ENCODE peak calls at places on chromosomes 12 and 14, in five cellular contexts. D is activated B cell treated with CpG ODN at 0.5 μM for 24 hours, I is uterus, Q is Peyer's patch, M is progenitor cell of endocrine pancreas. S is an unnamed sample.

GRCh38 chr12:49881400-49882247 is 22.1 kb downstream of the FAIM2 start:
- DNase-seq in D (no peak), I (no peak), Q (no peak), M (no peak), S (no peak)

GRCh38 chr12:87967871-87968270 is 61.3 kb downstream of the C12orf50 start:
- DNase-seq in D (no peak), I (no peak), Q (no peak), M (no peak), S (no peak)

GRCh38 chr12:50061172-50061571 is 3.8 kb downstream of the ASIC1 start:
- DNase-seq in D (no peak), I (no peak), Q (no peak), M (no peak), S (no peak)

GRCh38 chr12:65016881-65017650 is 104.0 kb downstream of the WIF1 start:
- DNase-seq in D (no peak), I (no peak), Q (no peak), M (no peak), S (no peak)

GRCh38 chr12:123897221-123897620 is 75.4 kb downstream of the CCDC92 start:
- DNase-seq in D (no peak), I (no peak), Q (no peak), M (no peak), S (no peak)

GRCh38 chr12:128976120-128976519 is 122.8 kb downstream of the GLT1D1 start:
- DNase-seq in D (no peak), I (no peak), Q (no peak), M (peak), S (peak)

GRCh38 chr12:88132387-88132786 is 9.5 kb downstream of the CEP290 start:
- DNase-seq in D (no peak), I (no peak), Q (no peak), M (no peak), S (no peak)

GRCh38 chr14:103155013-103155412 is 31.8 kb downstream of the TNFAIP2 start:
- DNase-seq in D (no peak), I (no peak), Q (peak), M (no peak), S (no peak)

GRCh38 chr12:47870175-47870781 is 34.5 kb downstream of the VDR start:
- DNase-seq in D (no peak), I (no peak), Q (peak), M (no peak), S (no peak)

GRCh38 chr12:74890237-74890599 is 319.4 kb downstream of the KCNC2 start:
- DNase-seq in D (no peak), I (no peak), Q (no peak), M (no peak), S (peak)

GRCh38 chr14:24195186-24196070 is at the start of gene TM9SF1:
- DNase-seq in D (peak), I (peak), Q (peak), M (peak), S (peak)

GRCh38 chr14:30005114-30005698 is 77.6 kb upstream of the PRKD1 start:
- DNase-seq in D (no peak), I (no peak), Q (no peak), M (no peak), S (no peak)

GRCh38 chr14:21038416-21039058 is 3.6 kb upstream of the RNASE7 start:
- DNase-seq in D (no peak), I (no peak), Q (no peak), M (no peak), S (no peak)

DNA sequence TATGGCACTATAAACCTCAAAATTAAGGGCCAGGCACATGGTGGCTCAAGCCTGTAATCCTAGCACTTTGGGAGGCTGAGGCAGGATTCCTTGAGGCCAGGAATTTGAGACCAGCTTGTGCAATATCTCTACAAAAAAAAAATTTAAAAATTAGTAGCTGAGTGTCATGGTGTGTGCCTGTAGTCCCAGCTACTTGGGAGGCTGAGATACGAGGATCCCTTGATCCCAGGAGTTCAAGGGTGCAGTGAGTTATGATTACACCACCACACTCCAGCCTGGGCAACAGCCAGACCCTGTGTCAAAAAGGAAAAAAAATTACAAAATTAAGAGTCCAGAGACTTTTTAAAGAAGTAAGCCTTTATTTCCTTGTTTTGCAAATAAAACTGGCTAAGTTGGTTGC is 1.8 kb upstream of the GCN1 start:
- DNase-seq in D (no peak), I (no peak), Q (no peak), M (no peak), S (no peak)
- TF ChIP-seq CTCF in D (no peak), I (no peak), Q (no peak), M (no peak), S (no peak)

GRCh38 chr12:52952082-52952801 is 3.3 kb downstream of the KRT18 start:
- DNase-seq in D (no peak), I (no peak), Q (no peak), M (no peak), S (no peak)
- TF ChIP-seq CTCF in D (no peak), I (no peak), Q (peak), M (peak), S (peak)

DNA sequence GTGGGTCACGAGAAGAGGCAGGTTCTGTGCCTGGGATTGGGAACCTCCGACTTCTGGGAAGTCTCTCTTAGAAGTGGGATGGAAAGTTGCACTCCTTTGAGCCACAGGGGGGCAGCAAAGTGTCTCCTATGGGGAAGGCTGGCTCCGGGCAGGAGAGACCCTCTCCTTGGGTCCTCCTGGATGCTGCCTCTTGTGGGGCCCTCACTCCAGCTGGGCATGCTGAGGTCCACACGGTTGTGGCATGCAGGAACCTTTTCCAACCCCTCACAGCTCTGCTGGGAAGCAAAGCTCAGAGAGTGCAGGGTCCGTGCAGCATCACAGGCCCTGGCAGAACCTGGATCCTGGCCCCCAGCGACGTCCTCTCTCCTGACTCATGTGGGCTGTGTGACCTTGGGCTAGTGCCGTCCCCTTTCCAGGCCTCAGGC is 17.4 kb downstream of the SDSL start:
- DNase-seq in D (no peak), I (no peak), Q (no peak), M (peak), S (no peak)
- TF ChIP-seq CTCF in D (no peak), I (no peak), Q (peak), M (peak), S (peak)

DNA sequence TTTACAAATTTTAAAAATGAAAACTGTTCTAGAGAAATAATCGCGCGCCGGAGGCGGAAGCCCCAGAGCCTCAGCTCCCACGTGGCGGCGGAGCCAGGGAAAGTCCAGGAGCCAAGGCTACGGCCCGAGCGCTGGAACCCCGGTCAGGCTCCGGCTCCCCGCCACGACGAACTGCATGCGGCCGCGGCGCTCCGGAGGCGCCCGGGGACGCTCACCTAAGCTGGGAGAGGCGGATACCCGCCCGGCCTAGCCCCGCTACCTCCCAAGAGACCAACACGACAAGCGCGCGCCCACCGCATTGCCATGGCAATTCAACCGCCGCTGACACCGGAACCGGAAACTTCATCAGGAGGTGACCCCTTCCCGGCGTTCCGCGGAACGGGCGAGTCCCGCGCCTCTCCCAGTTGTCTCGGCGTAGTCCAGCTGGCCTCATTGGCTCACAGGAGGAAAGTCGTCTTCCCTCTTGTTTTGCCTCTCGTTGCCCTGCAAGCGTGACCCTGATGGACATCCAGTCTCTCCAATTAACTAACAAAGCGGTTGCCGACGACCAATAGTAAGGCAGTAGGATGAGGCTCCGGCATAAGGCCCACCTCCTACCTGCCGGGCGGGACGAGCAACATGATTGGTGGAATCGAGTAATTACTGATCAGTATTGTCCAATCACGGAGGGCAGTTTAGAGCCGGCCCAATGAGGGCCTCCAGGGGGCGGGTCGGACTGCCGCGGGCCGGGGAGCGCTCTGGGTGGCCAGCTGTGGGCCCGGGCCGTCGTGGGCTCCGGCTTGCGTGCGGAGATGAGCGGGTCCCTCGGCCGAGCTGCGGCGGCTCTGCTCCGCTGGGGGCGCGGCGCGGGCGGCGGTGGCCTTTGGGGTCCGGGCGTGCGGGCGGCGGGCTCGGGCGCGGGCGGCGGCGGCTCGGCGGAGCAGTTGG is at the start of gene GLRX5:
- DNase-seq in D (peak), I (peak), Q (peak), M (peak), S (peak)
- TF ChIP-seq CTCF in D (no peak), I (peak), Q (no peak), M (peak), S (peak)

DNA sequence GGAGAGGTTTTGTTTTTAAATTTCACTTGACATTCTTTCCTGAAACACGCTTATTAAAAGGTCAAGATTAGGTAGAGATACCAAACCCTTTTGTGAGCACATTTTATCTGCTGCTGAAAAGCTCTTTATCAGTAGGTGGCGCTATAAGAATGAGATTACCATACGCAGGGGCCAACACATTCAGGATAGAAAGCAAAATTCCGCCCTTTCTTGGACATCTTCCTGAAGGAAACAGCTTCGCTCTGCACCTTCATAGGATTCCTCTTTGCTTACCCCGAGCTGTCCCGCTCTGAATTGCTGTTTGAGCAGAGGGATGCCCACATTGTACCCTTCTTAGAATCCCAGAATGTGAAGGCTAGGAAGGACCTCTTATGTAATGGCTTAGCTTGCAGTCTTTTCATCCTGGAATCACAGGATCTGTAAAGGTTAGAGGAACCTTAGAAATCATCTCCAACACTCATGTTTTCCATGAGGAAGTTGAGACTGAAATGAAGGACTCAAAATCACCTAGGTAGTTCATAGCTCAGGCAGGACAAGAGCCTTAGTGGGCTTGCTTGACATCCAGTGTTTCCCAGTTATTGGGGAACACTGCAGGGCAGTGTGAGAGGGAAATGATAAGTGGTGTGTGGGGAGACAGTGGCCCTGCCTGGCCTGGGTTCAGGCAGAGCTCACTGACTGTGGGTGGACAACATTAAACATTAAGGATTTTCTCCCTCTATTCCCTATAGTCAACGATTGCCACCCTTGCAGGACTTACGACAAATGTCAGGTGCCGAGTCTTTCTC is 38.7 kb upstream of the CRY1 start:
- DNase-seq in D (no peak), I (no peak), Q (no peak), M (peak), S (no peak)
- TF ChIP-seq CTCF in D (no peak), I (peak), Q (peak), M (peak), S (peak)

GRCh38 chr12:613996-614726 is 49.1 kb downstream of the NINJ2 start:
- DNase-seq in D (peak), I (no peak), Q (no peak), M (no peak), S (no peak)
- TF ChIP-seq CTCF in D (no peak), I (no peak), Q (peak), M (peak), S (no peak)

GRCh38 chr14:38605193-38606114 is 349.6 kb upstream of the CLEC14A start:
- DNase-seq in D (no peak), I (no peak), Q (no peak), M (no peak), S (no peak)
- TF ChIP-seq CTCF in D (no peak), I (no peak), Q (no peak), M (peak), S (no peak)

GRCh38 chr12:77925536-77926108 is 94.9 kb downstream of the NAV3 start:
- DNase-seq in D (no peak), I (peak), Q (peak), M (peak), S (peak)
- TF ChIP-seq CTCF in D (no peak), I (peak), Q (peak), M (peak), S (peak)